ENCODE peak calls at places on chromosomes 3 and 15, in ten cellular contexts. O is body of pancreas; V is mucosa of gallbladder; K is HEK293T; F is activated CD4-positive, alpha-beta T cell treated with anti-CD3 and anti-CD28 coated beads, Interleukin-2, amount 50 U/mL, for 4 hours; T is NCI-H748 treated with DMSO at 0.1 percent for 48 hours; A is kidney tubule cell; I is NCI-H69; Y is B cell; W is GM12865. U is an unnamed sample.

GRCh38 chr15:74245342-74245931 is 9.3 kb downstream of the CCDC33 start:
- DNase-seq in O (no peak), I (peak; percentile 93), V (no peak), F (no peak), K (no peak), Y (no peak), A (no peak), T (peak; percentile 46), W (peak; percentile 21), U (peak; percentile 98)

GRCh38 chr15:55282284-55282833 is 7.3 kb downstream of the RAB27A start:
- DNase-seq in F (no peak), T (no peak), V (no peak), A (peak; percentile 69), O (peak; percentile 24), W (no peak), K (no peak), Y (no peak), I (no peak), U (no peak)

GRCh38 chr15:68425428-68426060 is 6.4 kb downstream of the ITGA11 start:
- DNase-seq in V (no peak), W (no peak), F (no peak), K (no peak), I (no peak), Y (no peak), T (no peak), O (no peak), A (no peak), U (no peak)

GRCh38 chr3:66256806-66257205 is 36.0 kb downstream of the SLC25A26 start:
- DNase-seq in F (no peak), T (no peak), W (no peak), I (no peak), Y (no peak), V (no peak), A (no peak), K (no peak), O (no peak), U (no peak)

GRCh38 chr3:37993811-37994638 is 3.4 kb downstream of the VILL start:
- DNase-seq in W (peak; percentile 90), I (no peak), K (peak; percentile 31), O (peak; percentile 42), F (peak; percentile 41), T (no peak), Y (peak; percentile 66), V (peak; percentile 78), A (peak; percentile 76), U (peak; percentile 42)

GRCh38 chr15:33028495-33028894 is 166.0 kb downstream of the FMN1 start:
- DNase-seq in V (no peak), W (no peak), F (no peak), I (no peak), T (no peak), K (no peak), O (no peak), Y (no peak), A (no peak), U (no peak)

GRCh38 chr3:179074656-179075055 is 3.0 kb upstream of the ZMAT3 start:
- DNase-seq in F (no peak), Y (peak; percentile 63), A (no peak), O (no peak), T (no peak), I (no peak), V (no peak), K (no peak), W (peak; percentile 49), U (no peak)

GRCh38 chr15:37902126-37902525 is 32.3 kb upstream of the TMCO5A start:
- DNase-seq in O (no peak), W (no peak), Y (no peak), I (no peak), F (no peak), V (peak; percentile 53), K (no peak), T (no peak), A (peak; percentile 41), U (no peak)

GRCh38 chr3:27485853-27486252 is 1.7 kb upstream of the SLC4A7 start:
- DNase-seq in Y (no peak), T (no peak), I (peak; percentile 76), K (no peak), A (no peak), W (no peak), V (no peak), F (no peak), O (no peak), U (no peak)

GRCh38 chr3:152971880-152972279 is 136.9 kb downstream of the P2RY1 start:
- DNase-seq in O (no peak), K (no peak), F (no peak), A (no peak), Y (no peak), I (no peak), T (no peak), W (no peak), V (no peak), U (no peak)

GRCh38 chr15:82870727-82871576 is 61.5 kb downstream of the WHAMM start:
- DNase-seq in A (peak; percentile 22), O (peak; percentile 16), Y (no peak), V (peak; percentile 17), F (no peak), W (no peak), T (no peak), I (peak; percentile 3), K (no peak), U (no peak)

GRCh38 chr3:112308151-112308911 is 14.3 kb upstream of the SLC9C1 start:
- DNase-seq in K (no peak), I (peak; percentile 4), W (no peak), A (peak; percentile 40), V (no peak), T (no peak), Y (no peak), F (no peak), O (no peak), U (peak; percentile 63)

GRCh38 chr3:104990758-104991157 is 376.0 kb upstream of the ALCAM start:
- DNase-seq in O (no peak), W (no peak), I (no peak), Y (no peak), K (no peak), A (no peak), F (no peak), V (no peak), T (no peak), U (no peak)

GRCh38 chr3:63141-63845 is 133.3 kb upstream of the CHL1 start:
- DNase-seq in V (peak; percentile 11), K (no peak), I (peak; percentile 66), T (peak; percentile 49), Y (no peak), O (no peak), W (no peak), F (no peak), A (no peak), U (peak; percentile 16)

GRCh38 chr3:14372587-14372986 is 29.8 kb upstream of the SLC6A6 start:
- DNase-seq in I (no peak), O (no peak), A (no peak), V (no peak), Y (no peak), W (no peak), K (no peak), T (no peak), F (no peak), U (no peak)

GRCh38 chr15:68623301-68623892 is 44.6 kb downstream of the CORO2B start:
- DNase-seq in W (no peak), V (no peak), O (no peak), A (no peak), F (no peak), K (no peak), T (no peak), Y (no peak), I (no peak), U (no peak)

GRCh38 chr3:171383206-171384018 is 76.8 kb downstream of the TNIK start:
- DNase-seq in V (no peak), A (peak; percentile 20), K (no peak), T (no peak), F (no peak), W (peak; percentile 30), I (no peak), Y (no peak), O (no peak), U (no peak)

GRCh38 chr15:97815841-97816240 is 144.7 kb upstream of the ARRDC4 start:
- DNase-seq in O (no peak), I (no peak), Y (no peak), W (no peak), K (no peak), V (no peak), F (no peak), A (no peak), T (no peak), U (no peak)

GRCh38 chr15:51382787-51383186 is 41.3 kb downstream of the GLDN start:
- DNase-seq in T (peak; percentile 6), Y (no peak), V (no peak), O (no peak), I (peak; percentile 80), F (no peak), K (peak; percentile 53), A (peak; percentile 31), W (peak; percentile 41), U (peak; percentile 50)

GRCh38 chr3:134917631-134918030 is 122.6 kb downstream of the EPHB1 start:
- DNase-seq in V (no peak), T (no peak), Y (no peak), F (no peak), I (peak; percentile 24), A (peak; percentile 58), O (no peak), K (no peak), W (no peak), U (no peak)

GRCh38 chr15:25177955-25178801 is 223.4 kb downstream of the SNRPN start:
- DNase-seq in K (no peak), V (peak; percentile 9), O (no peak), F (no peak), W (no peak), Y (no peak), I (no peak), T (no peak), A (no peak), U (no peak)

GRCh38 chr3:48739955-48740823 is 23.2 kb upstream of the IP6K2 start:
- DNase-seq in Y (peak; percentile 60), I (peak; percentile 24), V (peak; percentile 87), T (no peak), O (peak; percentile 88), F (peak; percentile 18), W (peak; percentile 79), K (peak; percentile 92), A (peak; percentile 78), U (no peak)

GRCh38 chr3:133246119-133246518 is 153.7 kb upstream of the BFSP2 start:
- DNase-seq in K (no peak), W (no peak), T (no peak), I (no peak), A (no peak), O (no peak), Y (no peak), V (no peak), F (no peak), U (no peak)

GRCh38 chr3:187211532-187212274 is 14.4 kb downstream of the RTP1 start:
- DNase-seq in V (no peak), K (no peak), A (peak; percentile 37), T (no peak), Y (no peak), I (no peak), O (no peak), W (no peak), F (no peak), U (no peak)

GRCh38 chr3:169199283-169199682 is 464.2 kb downstream of the MECOM start:
- DNase-seq in O (no peak), K (no peak), I (no peak), V (no peak), W (no peak), T (no peak), F (no peak), A (no peak), Y (no peak), U (no peak)

GRCh38 chr15:63453181-63453905 is 51.0 kb upstream of the USP3 start:
- DNase-seq in O (no peak), V (no peak), A (no peak), W (no peak), Y (no peak), I (no peak), F (no peak), T (no peak), K (no peak), U (no peak)

GRCh38 chr3:194114123-194114522 is 21.8 kb upstream of the HES1 start:
- DNase-seq in I (no peak), O (no peak), Y (no peak), W (no peak), V (no peak), F (no peak), K (no peak), T (no peak), A (no peak), U (no peak)

GRCh38 chr3:48407542-48408099 is 22.3 kb downstream of the PLXNB1 start:
- DNase-seq in A (no peak), F (no peak), W (no peak), T (no peak), O (no peak), V (peak; percentile 9), K (no peak), Y (no peak), I (no peak), U (no peak)